ENCODE peak calls at places on chromosomes 4 and X, in six cellular contexts. One of them, this sample, is unnamed.
A peak's percentile ranks its signal among the peaks of the same experiment; 100 is the strongest.

GRCh38 chrX:40148439-40149285 is 50.9 kb upstream of the BCOR start:
- DNase-seq in endothelial cell of umbilical vein: peak; percentile 54
- DNase-seq in suprapubic skin: no peak
- DNase-seq in A549: no peak
- DNase-seq in adrenal gland: no peak
- DNase-seq in sigmoid colon: no peak
- DNase-seq in this sample: no peak

GRCh38 chr4:17283251-17283650 is 228.6 kb downstream of the QDPR start:
- DNase-seq in suprapubic skin: no peak
- DNase-seq in sigmoid colon: no peak
- DNase-seq in adrenal gland: no peak
- DNase-seq in A549: no peak
- DNase-seq in endothelial cell of umbilical vein: no peak
- DNase-seq in this sample: no peak

GRCh38 chr4:109184421-109184956 is 118.0 kb downstream of the COL25A1 start:
- DNase-seq in adrenal gland: peak; percentile 56
- DNase-seq in endothelial cell of umbilical vein: peak; percentile 78
- DNase-seq in A549: no peak
- DNase-seq in sigmoid colon: peak; percentile 69
- DNase-seq in suprapubic skin: no peak
- DNase-seq in this sample: no peak

GRCh38 chr4:76704133-76704881 is 193.6 kb downstream of the SOWAHB start:
- DNase-seq in A549: no peak
- DNase-seq in sigmoid colon: no peak
- DNase-seq in suprapubic skin: no peak
- DNase-seq in endothelial cell of umbilical vein: peak; percentile 75
- DNase-seq in adrenal gland: no peak
- DNase-seq in this sample: no peak

GRCh38 chr4:113406723-113407016 is 354.9 kb downstream of the CAMK2D start:
- DNase-seq in sigmoid colon: no peak
- DNase-seq in endothelial cell of umbilical vein: no peak
- DNase-seq in adrenal gland: no peak
- DNase-seq in A549: no peak
- DNase-seq in suprapubic skin: no peak
- DNase-seq in this sample: no peak

GRCh38 chr4:188127157-188127874 is 11.9 kb upstream of the TRIML1 start:
- DNase-seq in adrenal gland: no peak
- DNase-seq in A549: peak; percentile 44
- DNase-seq in endothelial cell of umbilical vein: no peak
- DNase-seq in suprapubic skin: no peak
- DNase-seq in sigmoid colon: no peak
- DNase-seq in this sample: no peak

GRCh38 chr4:165398570-165398969 is 19.8 kb downstream of the CPE start:
- DNase-seq in sigmoid colon: no peak
- DNase-seq in suprapubic skin: no peak
- DNase-seq in endothelial cell of umbilical vein: peak; percentile 35
- DNase-seq in adrenal gland: peak; percentile 75
- DNase-seq in A549: peak; percentile 9
- DNase-seq in this sample: no peak

GRCh38 chr4:6042293-6043063 is 24.2 kb upstream of the C4orf50 start:
- DNase-seq in endothelial cell of umbilical vein: no peak
- DNase-seq in adrenal gland: no peak
- DNase-seq in A549: no peak
- DNase-seq in suprapubic skin: no peak
- DNase-seq in sigmoid colon: no peak
- DNase-seq in this sample: no peak

GRCh38 chr4:6124386-6125102 is 75.8 kb downstream of the JAKMIP1 start:
- DNase-seq in sigmoid colon: peak; percentile 50
- DNase-seq in endothelial cell of umbilical vein: no peak
- DNase-seq in suprapubic skin: no peak
- DNase-seq in adrenal gland: no peak
- DNase-seq in A549: no peak
- DNase-seq in this sample: no peak

GRCh38 chr4:128862608-128863313 is 53.3 kb downstream of the JADE1 start:
- DNase-seq in sigmoid colon: no peak
- DNase-seq in endothelial cell of umbilical vein: peak; percentile 41
- DNase-seq in suprapubic skin: no peak
- DNase-seq in A549: no peak
- DNase-seq in adrenal gland: no peak
- DNase-seq in this sample: no peak

GRCh38 chrX:107878106-107878505 is 52.4 kb downstream of the MID2 start:
- DNase-seq in sigmoid colon: no peak
- DNase-seq in A549: no peak
- DNase-seq in adrenal gland: no peak
- DNase-seq in endothelial cell of umbilical vein: peak; percentile 37
- DNase-seq in suprapubic skin: no peak
- DNase-seq in this sample: no peak

GRCh38 chr4:114334808-114335739 is 263.5 kb upstream of the UGT8 start:
- DNase-seq in A549: no peak
- DNase-seq in suprapubic skin: no peak
- DNase-seq in sigmoid colon: no peak
- DNase-seq in endothelial cell of umbilical vein: peak; percentile 59
- DNase-seq in adrenal gland: no peak
- DNase-seq in this sample: no peak

GRCh38 chr4:51894246-51894645 is 51.3 kb downstream of the DCUN1D4 start:
- DNase-seq in A549: no peak
- DNase-seq in sigmoid colon: no peak
- DNase-seq in adrenal gland: no peak
- DNase-seq in endothelial cell of umbilical vein: peak; percentile 50
- DNase-seq in suprapubic skin: no peak
- DNase-seq in this sample: no peak

GRCh38 chr4:85682391-85682790 is 207.4 kb downstream of the ARHGAP24 start:
- DNase-seq in suprapubic skin: no peak
- DNase-seq in adrenal gland: no peak
- DNase-seq in A549: no peak
- DNase-seq in sigmoid colon: no peak
- DNase-seq in endothelial cell of umbilical vein: no peak
- DNase-seq in this sample: no peak

GRCh38 chr4:114267976-114268375 is 288.5 kb upstream of the ARSJ start:
- DNase-seq in A549: no peak
- DNase-seq in suprapubic skin: no peak
- DNase-seq in endothelial cell of umbilical vein: no peak
- DNase-seq in sigmoid colon: no peak
- DNase-seq in adrenal gland: no peak
- DNase-seq in this sample: no peak

GRCh38 chr4:187612211-187612780 is 383.3 kb upstream of the ZFP42 start:
- DNase-seq in endothelial cell of umbilical vein: no peak
- DNase-seq in suprapubic skin: peak; percentile 59
- DNase-seq in adrenal gland: no peak
- DNase-seq in A549: no peak
- DNase-seq in sigmoid colon: no peak
- DNase-seq in this sample: no peak

GRCh38 chr4:14345356-14345775 is 656.9 kb upstream of the CPEB2 start:
- DNase-seq in adrenal gland: no peak
- DNase-seq in sigmoid colon: no peak
- DNase-seq in suprapubic skin: no peak
- DNase-seq in A549: no peak
- DNase-seq in endothelial cell of umbilical vein: no peak
- DNase-seq in this sample: no peak

GRCh38 chr4:6200011-6200921 is at the start of gene JAKMIP1:
- DNase-seq in endothelial cell of umbilical vein: peak; percentile 38
- DNase-seq in sigmoid colon: peak; percentile 75
- DNase-seq in A549: peak; percentile 55
- DNase-seq in adrenal gland: peak; percentile 92
- DNase-seq in suprapubic skin: no peak
- DNase-seq in this sample: no peak

GRCh38 chrX:17860811-17861495 is at the start of gene RAI2:
- DNase-seq in A549: no peak
- DNase-seq in endothelial cell of umbilical vein: no peak
- DNase-seq in sigmoid colon: peak; percentile 72
- DNase-seq in adrenal gland: peak; percentile 70
- DNase-seq in suprapubic skin: peak; percentile 68
- DNase-seq in this sample: no peak

GRCh38 chrX:97126020-97126419 is 242.3 kb downstream of the RPA4 start:
- DNase-seq in adrenal gland: no peak
- DNase-seq in sigmoid colon: no peak
- DNase-seq in A549: no peak
- DNase-seq in endothelial cell of umbilical vein: no peak
- DNase-seq in suprapubic skin: no peak
- DNase-seq in this sample: no peak

GRCh38 chrX:107659768-107660167 is 31.5 kb downstream of the PRPS1 start:
- DNase-seq in adrenal gland: no peak
- DNase-seq in A549: no peak
- DNase-seq in sigmoid colon: no peak
- DNase-seq in endothelial cell of umbilical vein: peak; percentile 46
- DNase-seq in suprapubic skin: no peak
- DNase-seq in this sample: no peak

GRCh38 chrX:154840856-154841255 is 6.4 kb upstream of the SMIM9 start:
- DNase-seq in suprapubic skin: no peak
- DNase-seq in sigmoid colon: no peak
- DNase-seq in adrenal gland: no peak
- DNase-seq in endothelial cell of umbilical vein: peak; percentile 64
- DNase-seq in A549: peak; percentile 28
- DNase-seq in this sample: no peak

GRCh38 chr4:6761540-6762243 is 20.8 kb upstream of the KIAA0232 start:
- DNase-seq in A549: no peak
- DNase-seq in adrenal gland: no peak
- DNase-seq in sigmoid colon: no peak
- DNase-seq in suprapubic skin: no peak
- DNase-seq in endothelial cell of umbilical vein: peak; percentile 45
- DNase-seq in this sample: no peak

GRCh38 chr4:157270552-157270951 is 50.0 kb downstream of the GRIA2 start:
- DNase-seq in endothelial cell of umbilical vein: no peak
- DNase-seq in suprapubic skin: no peak
- DNase-seq in A549: no peak
- DNase-seq in adrenal gland: no peak
- DNase-seq in sigmoid colon: no peak
- DNase-seq in this sample: no peak

GRCh38 chrX:30748337-30748960 is 95.2 kb downstream of the GK start:
- DNase-seq in A549: no peak
- DNase-seq in sigmoid colon: no peak
- DNase-seq in endothelial cell of umbilical vein: no peak
- DNase-seq in adrenal gland: no peak
- DNase-seq in suprapubic skin: no peak
- DNase-seq in this sample: no peak

GRCh38 chrX:45743081-45743533 is 542.4 kb upstream of the DIPK2B start:
- DNase-seq in adrenal gland: no peak
- DNase-seq in A549: peak; percentile 19
- DNase-seq in suprapubic skin: no peak
- DNase-seq in sigmoid colon: no peak
- DNase-seq in endothelial cell of umbilical vein: peak; percentile 61
- DNase-seq in this sample: no peak

GRCh38 chr4:149552601-149553000 is 263.0 kb downstream of the IQCM start:
- DNase-seq in suprapubic skin: no peak
- DNase-seq in A549: no peak
- DNase-seq in adrenal gland: no peak
- DNase-seq in sigmoid colon: no peak
- DNase-seq in endothelial cell of umbilical vein: no peak
- DNase-seq in this sample: no peak

GRCh38 chr4:119059221-119059620 is 76.4 kb upstream of the MYOZ2 start:
- DNase-seq in endothelial cell of umbilical vein: no peak
- DNase-seq in adrenal gland: no peak
- DNase-seq in suprapubic skin: no peak
- DNase-seq in A549: no peak
- DNase-seq in sigmoid colon: no peak
- DNase-seq in this sample: no peak

GRCh38 chr4:184474261-184475095 is at the start of gene IRF2:
- DNase-seq in suprapubic skin: peak; percentile 98
- DNase-seq in adrenal gland: peak; percentile 99
- DNase-seq in sigmoid colon: peak; percentile 99
- DNase-seq in endothelial cell of umbilical vein: peak; percentile 98
- DNase-seq in A549: peak; percentile 81
- DNase-seq in this sample: peak; percentile 91
- TF ChIP-seq POLR2A in suprapubic skin: peak; percentile 62
- TF ChIP-seq POLR2A in adrenal gland: peak; percentile 86
- TF ChIP-seq POLR2A in sigmoid colon: peak; percentile 87
- TF ChIP-seq POLR2A in endothelial cell of umbilical vein: peak; percentile 74
- TF ChIP-seq POLR2A in A549: no peak
- TF ChIP-seq POLR2A in this sample: peak; percentile 93

GRCh38 chr4:107094976-107095375 is 58.9 kb upstream of the DKK2 start:
- DNase-seq in adrenal gland: no peak
- DNase-seq in sigmoid colon: no peak
- DNase-seq in suprapubic skin: no peak
- DNase-seq in A549: no peak
- DNase-seq in endothelial cell of umbilical vein: no peak
- DNase-seq in this sample: no peak

GRCh38 chr4:107098403-107098802 is 62.3 kb upstream of the DKK2 start:
- DNase-seq in adrenal gland: no peak
- DNase-seq in suprapubic skin: no peak
- DNase-seq in A549: no peak
- DNase-seq in sigmoid colon: no peak
- DNase-seq in endothelial cell of umbilical vein: no peak
- DNase-seq in this sample: no peak

GRCh38 chr4:107094332-107094731 is 58.2 kb upstream of the DKK2 start:
- DNase-seq in sigmoid colon: no peak
- DNase-seq in suprapubic skin: no peak
- DNase-seq in adrenal gland: no peak
- DNase-seq in endothelial cell of umbilical vein: peak; percentile 50
- DNase-seq in A549: no peak
- DNase-seq in this sample: no peak
- TF ChIP-seq CTCF in sigmoid colon: no peak
- TF ChIP-seq CTCF in suprapubic skin: no peak
- TF ChIP-seq CTCF in adrenal gland: no peak
- TF ChIP-seq CTCF in endothelial cell of umbilical vein: peak; percentile 53
- TF ChIP-seq CTCF in A549: no peak
- TF ChIP-seq CTCF in this sample: no peak

DNA sequence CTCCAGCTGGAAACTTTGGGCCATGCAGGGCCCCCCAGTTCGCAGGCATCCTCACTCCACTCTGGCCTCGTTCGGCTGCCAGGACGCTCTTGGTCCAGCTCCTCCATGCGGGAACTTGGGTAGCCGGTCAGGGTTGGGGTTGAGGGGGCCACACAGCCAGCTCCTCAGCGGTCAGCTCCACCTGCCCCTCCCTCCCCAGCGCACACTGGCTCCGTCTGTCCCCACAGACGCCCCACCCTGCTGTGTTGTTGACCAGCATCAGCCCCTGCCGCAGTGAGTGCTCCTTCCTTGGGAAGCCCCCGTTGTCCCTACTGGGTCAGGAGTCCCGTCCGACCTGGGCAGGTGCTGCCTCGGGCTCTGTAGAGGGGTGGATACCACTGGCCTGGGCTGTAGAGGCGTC is 5.8 kb downstream of the FGFRL1 start:
- DNase-seq in A549: no peak
- DNase-seq in sigmoid colon: no peak
- DNase-seq in adrenal gland: no peak
- DNase-seq in endothelial cell of umbilical vein: no peak
- DNase-seq in suprapubic skin: no peak
- DNase-seq in this sample: no peak
- TF ChIP-seq POLR2A in A549: no peak
- TF ChIP-seq POLR2A in sigmoid colon: no peak
- TF ChIP-seq POLR2A in adrenal gland: no peak
- TF ChIP-seq POLR2A in endothelial cell of umbilical vein: no peak
- TF ChIP-seq POLR2A in suprapubic skin: no peak
- TF ChIP-seq POLR2A in this sample: no peak

DNA sequence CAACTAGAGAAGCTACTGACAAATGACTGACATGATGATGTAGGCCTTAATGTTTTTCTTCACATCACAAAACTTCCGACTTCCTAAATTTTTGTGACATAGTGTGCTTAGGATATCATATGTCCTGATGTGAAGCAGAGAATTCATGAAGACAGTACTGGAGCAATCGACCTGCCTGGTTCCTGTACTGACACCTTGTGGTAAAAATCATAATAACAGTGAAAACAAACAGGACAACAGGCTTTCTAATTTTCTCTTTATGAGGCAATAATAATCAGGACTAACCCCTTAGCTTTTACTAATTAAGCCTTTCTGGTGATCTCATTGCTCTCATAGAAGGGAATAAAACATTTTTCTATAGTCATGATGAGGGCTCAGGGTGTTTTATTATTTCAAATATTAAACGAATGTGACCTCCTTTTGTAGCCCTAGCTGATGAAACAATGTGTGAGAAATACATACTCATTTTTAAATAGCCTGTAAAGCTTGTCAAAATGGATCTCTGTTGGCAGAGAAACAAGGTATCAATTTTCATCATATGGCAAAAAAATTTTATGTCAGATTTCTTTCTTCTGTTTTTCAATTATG is 158.4 kb downstream of the TENT5D start:
- DNase-seq in endothelial cell of umbilical vein: peak; percentile 1
- DNase-seq in suprapubic skin: no peak
- DNase-seq in adrenal gland: no peak
- DNase-seq in A549: no peak
- DNase-seq in sigmoid colon: no peak
- DNase-seq in this sample: no peak
- TF ChIP-seq CTCF in endothelial cell of umbilical vein: peak; percentile 19
- TF ChIP-seq CTCF in suprapubic skin: no peak
- TF ChIP-seq CTCF in adrenal gland: peak; percentile 72
- TF ChIP-seq CTCF in A549: peak; percentile 48
- TF ChIP-seq CTCF in sigmoid colon: peak; percentile 12
- TF ChIP-seq CTCF in this sample: peak; percentile 27

This sample was measured in tibial nerve.